ENCODE peak calls at places on chromosomes 4 and X, in eight cellular contexts. D is SK-N-SH, B is endodermal cell, Y is stomach, Z is fibroblast of lung, A is heart left ventricle, U is mammary epithelial cell, J is neural progenitor cell. K is an unnamed sample.

GRCh38 chr4:7328913-7329638 is 105.7 kb downstream of the PSAPL1 start:
- DNase-seq in D (no peak), B (peak; percentile 64), Y (no peak), Z (peak; percentile 84), A (peak; percentile 70), U (peak; percentile 35), J (no peak), K (peak; percentile 58)

GRCh38 chrX:97039363-97040029 is 155.8 kb downstream of the RPA4 start:
- DNase-seq in D (no peak), B (no peak), Y (peak; percentile 27), Z (peak; percentile 66), A (peak; percentile 25), U (peak; percentile 9), J (no peak), K (peak; percentile 28)

GRCh38 chr4:170853422-170854021 is 763.8 kb upstream of the AADAT start:
- DNase-seq in D (peak; percentile 33), B (peak; percentile 86), Y (peak; percentile 44), Z (peak; percentile 3), A (peak; percentile 42), U (peak; percentile 44), J (peak; percentile 77), K (peak; percentile 14)

GRCh38 chrX:24117288-24117687 is 32.2 kb upstream of the ZFX start:
- DNase-seq in D (no peak), B (no peak), Y (no peak), Z (peak; percentile 72), A (no peak), U (peak; percentile 37), J (no peak), K (no peak)

GRCh38 chr4:151573474-151573873 is 164.5 kb downstream of the FHIP1A start:
- DNase-seq in D (no peak), B (no peak), Y (no peak), Z (no peak), A (no peak), U (peak; percentile 12), J (no peak), K (no peak)

GRCh38 chr4:94548571-94548970 is 96.8 kb downstream of the PDLIM5 start:
- DNase-seq in D (no peak), B (no peak), Y (no peak), Z (peak; percentile 96), A (no peak), U (peak; percentile 90), J (peak; percentile 36), K (no peak)

GRCh38 chrX:51825432-51825831 is 68.0 kb upstream of the MAGED1 start:
- DNase-seq in D (no peak), B (no peak), Y (no peak), Z (no peak), A (no peak), U (peak; percentile 12), J (no peak), K (no peak)

GRCh38 chr4:67346654-67347053 is 198.6 kb downstream of the CENPC start:
- DNase-seq in D (no peak), B (no peak), Y (no peak), Z (no peak), A (no peak), U (no peak), J (no peak), K (no peak)

GRCh38 chr4:99755223-99755944 is 61.2 kb upstream of the DAPP1 start:
- DNase-seq in D (no peak), B (no peak), Y (no peak), Z (peak; percentile 58), A (no peak), U (no peak), J (no peak), K (no peak)

GRCh38 chr4:70601422-70602039 is 9.5 kb downstream of the AMBN start:
- DNase-seq in D (peak; percentile 13), B (peak; percentile 91), Y (peak; percentile 53), Z (peak; percentile 59), A (no peak), U (peak; percentile 54), J (peak; percentile 78), K (no peak)

GRCh38 chrX:109936114-109936513 is 66.8 kb upstream of the TMEM164 start:
- DNase-seq in D (no peak), B (no peak), Y (no peak), Z (peak; percentile 17), A (no peak), U (peak; percentile 27), J (no peak), K (no peak)

GRCh38 chr4:82865592-82865991 is 25.4 kb downstream of the SEC31A start:
- DNase-seq in D (no peak), B (no peak), Y (no peak), Z (peak; percentile 89), A (no peak), U (peak; percentile 92), J (no peak), K (no peak)

GRCh38 chrX:21926527-21927278 is 13.8 kb upstream of the SMS start:
- DNase-seq in D (no peak), B (no peak), Y (no peak), Z (peak; percentile 97), A (no peak), U (peak; percentile 95), J (no peak), K (no peak)

GRCh38 chr4:187276786-187277408 is 553.2 kb upstream of the FAT1 start:
- DNase-seq in D (no peak), B (no peak), Y (no peak), Z (peak; percentile 24), A (no peak), U (no peak), J (no peak), K (no peak)

GRCh38 chr4:137819964-137820383 is 287.7 kb upstream of the PCDH18 start:
- DNase-seq in D (peak; percentile 9), B (peak; percentile 76), Y (no peak), Z (peak; percentile 55), A (no peak), U (peak; percentile 57), J (peak; percentile 72), K (no peak)

DNA sequence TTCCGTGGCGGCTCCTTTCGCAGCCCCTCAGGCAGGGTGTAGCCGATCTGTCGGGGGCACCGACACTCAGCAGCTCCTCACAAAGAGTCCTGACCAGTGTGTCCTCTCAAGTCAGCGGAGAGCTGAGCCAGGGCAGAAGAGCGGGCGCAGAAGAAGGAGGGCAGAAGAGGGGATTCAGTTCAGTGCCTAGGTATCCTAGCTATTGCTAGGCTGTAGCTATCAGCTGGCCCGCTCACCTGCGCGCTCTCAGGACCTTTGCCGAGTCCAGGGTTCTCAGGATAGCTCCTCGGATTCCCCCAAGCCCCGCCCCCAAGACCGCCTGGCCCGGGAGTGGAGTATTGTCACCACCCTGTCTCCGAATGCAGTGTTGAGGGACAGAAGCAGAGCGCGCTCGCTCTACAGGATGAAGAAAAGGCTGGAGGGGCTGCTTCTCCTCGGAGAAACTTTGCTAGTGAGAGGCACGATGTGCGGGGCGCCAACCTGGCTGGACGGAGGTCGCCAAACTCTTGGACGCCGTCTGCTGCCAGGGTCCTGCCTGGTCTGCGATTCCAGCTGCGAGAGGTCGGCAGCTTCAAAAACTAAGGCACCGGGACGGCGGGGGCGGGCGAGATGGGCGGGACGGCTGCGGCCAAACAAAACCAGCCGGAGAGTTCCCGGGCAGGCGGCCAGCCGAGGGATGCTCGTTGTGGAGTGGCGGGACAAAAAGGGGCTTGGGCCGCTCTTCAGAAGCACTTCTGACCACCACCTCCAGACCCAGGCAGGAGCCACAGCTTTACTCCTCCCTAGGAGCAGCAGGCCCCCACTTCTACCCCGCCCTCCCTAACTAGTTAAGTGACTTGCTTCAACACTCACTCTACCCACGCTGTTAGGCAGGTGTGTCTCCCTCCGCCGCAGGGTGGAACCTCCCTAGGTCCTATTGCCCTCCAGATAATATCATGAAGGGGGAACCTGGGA is at the start of gene XKRX:
- DNase-seq in D (peak; percentile 53), B (peak; percentile 91), Y (peak; percentile 53), Z (peak; percentile 18), A (no peak), U (peak; percentile 39), J (peak; percentile 62), K (peak; percentile 20)
- H3K4me3 ChIP-seq in D (no peak within 1 kb of the TSS), B (peak within 1 kb of the TSS; percentile 78), Y (peak within 1 kb of the TSS; percentile 55), Z (peak within 1 kb of the TSS; percentile 36), A (peak within 1 kb of the TSS; percentile 42), U (peak within 1 kb of the TSS; percentile 58), J (peak within 1 kb of the TSS; percentile 50), K (peak within 1 kb of the TSS; percentile 58)

GRCh38 chrX:39652336-39652735 is 445.4 kb downstream of the BCOR start:
- DNase-seq in D (peak; percentile 34), B (peak; percentile 86), Y (no peak), Z (no peak), A (no peak), U (no peak), J (peak; percentile 39), K (no peak)
- TF ChIP-seq CTCF in D (peak; percentile 58), B (peak; percentile 77), Y (no peak), Z (peak; percentile 33), A (peak; percentile 45), U (peak; percentile 42), J (peak; percentile 45), K (peak; percentile 63)

DNA sequence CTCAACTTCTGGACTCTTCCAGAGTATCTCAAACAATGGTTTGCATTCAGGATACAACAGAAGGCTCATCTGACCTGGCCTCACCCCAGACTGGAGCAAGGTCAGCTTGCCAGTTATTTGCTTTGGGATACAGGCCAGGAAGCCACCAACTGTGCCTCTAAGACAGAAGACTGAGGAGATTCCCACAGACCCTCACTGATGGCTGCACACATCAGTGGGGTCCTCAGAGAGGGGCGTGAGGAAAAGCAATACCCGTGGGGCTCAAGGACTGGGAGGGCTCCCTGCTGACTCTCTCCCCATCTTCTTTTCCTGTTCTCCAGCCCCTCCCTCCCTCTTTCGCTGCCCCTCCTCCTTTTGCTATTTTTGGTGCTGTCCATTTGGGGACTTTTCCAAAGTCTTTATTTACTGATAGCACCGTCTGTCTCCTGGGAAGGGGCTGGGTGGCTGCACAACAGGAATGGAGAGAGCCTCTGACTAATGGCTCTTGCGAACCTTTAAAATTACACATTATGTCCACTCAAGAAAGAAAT is 23.2 kb downstream of the RELL1 start:
- DNase-seq in D (no peak), B (peak; percentile 60), Y (no peak), Z (peak; percentile 56), A (no peak), U (no peak), J (peak; percentile 23), K (peak; percentile 37)
- H3K27ac ChIP-seq in D (no peak overlapping the region), B (peak overlapping the region; percentile 50), Y (peak overlapping the region; percentile 90), Z (no peak overlapping the region), A (peak overlapping the region; percentile 55), U (no peak overlapping the region), J (no peak overlapping the region), K (peak overlapping the region; percentile 72)

DNA sequence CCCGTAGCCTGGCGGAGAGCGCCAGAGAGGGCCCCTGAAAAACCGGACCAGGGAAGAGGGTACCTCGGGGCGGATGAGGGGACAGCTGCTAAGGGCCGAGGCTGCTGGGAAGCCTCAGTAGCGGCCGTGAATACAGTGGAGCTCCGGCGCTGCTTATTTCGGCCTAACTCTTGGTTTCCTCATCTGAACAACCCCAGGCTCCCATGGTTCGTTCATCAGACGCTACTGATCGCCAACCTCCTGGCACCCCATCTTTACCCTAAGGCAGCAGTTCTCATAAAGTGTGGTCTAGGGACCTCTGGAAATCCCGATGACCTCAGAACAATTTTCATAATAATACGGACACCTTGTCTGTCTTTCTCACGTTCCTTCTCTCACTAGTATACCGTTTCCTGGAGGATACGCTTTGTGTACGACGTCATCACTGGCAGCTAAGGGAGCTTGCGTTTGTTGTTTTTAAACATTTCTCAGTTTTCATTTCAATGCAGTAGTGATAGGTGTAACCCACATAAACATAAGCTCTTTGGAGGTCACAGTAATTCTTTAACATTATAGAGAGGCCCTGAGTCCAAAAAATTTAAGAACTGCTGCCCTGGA is 707 bp upstream of the RAB28 start:
- DNase-seq in D (no peak), B (no peak), Y (no peak), Z (peak; percentile 45), A (no peak), U (no peak), J (peak; percentile 25), K (no peak)
- H3K4me3 ChIP-seq in D (peak overlapping the region; percentile 94), B (peak overlapping the region; percentile 93), Y (peak overlapping the region; percentile 93), Z (peak overlapping the region; percentile 82), A (peak overlapping the region; percentile 88), U (peak overlapping the region; percentile 91), J (peak overlapping the region; percentile 86), K (peak overlapping the region; percentile 89)